ENCODE peak calls at places on chromosomes 6 and 20, in nine cellular contexts. F is upper lobe of right lung, X is A549, Q is heart left ventricle, E is AG04449, D is H1, R is mammary epithelial cell, O is coronary artery, Z is AG04450. Y is an unnamed sample.

GRCh38 chr20:38186788-38187221 is 21.7 kb upstream of the TGM2 start:
- DNase-seq in O (no peak), Q (no peak), E (no peak), Z (no peak), X (no peak), D (no peak), F (no peak), R (peak; percentile 80), Y (peak; percentile 19)

GRCh38 chr6:113047148-113047547 is 700.0 kb downstream of the RFPL4B start:
- DNase-seq in D (no peak), X (no peak), R (no peak), E (no peak), F (no peak), Z (peak; percentile 23), Q (no peak), O (no peak), Y (peak; percentile 15)

GRCh38 chr6:5766260-5766659 is 240.5 kb downstream of the NRN1 start:
- DNase-seq in D (no peak), O (no peak), E (no peak), Q (no peak), Z (no peak), X (no peak), F (no peak), R (no peak), Y (no peak)

GRCh38 chr6:170180671-170181337 is 110.1 kb downstream of the DLL1 start:
- DNase-seq in F (no peak), Q (no peak), Z (no peak), X (no peak), O (peak; percentile 52), D (peak; percentile 31), E (no peak), R (no peak), Y (no peak)

GRCh38 chr6:138226701-138227315 is 8.5 kb upstream of the PBOV1 start:
- DNase-seq in Z (no peak), E (no peak), X (no peak), D (no peak), R (no peak), Q (no peak), O (no peak), F (no peak), Y (no peak)

GRCh38 chr20:47622118-47622665 is 120.5 kb downstream of the NCOA3 start:
- DNase-seq in E (no peak), X (no peak), D (no peak), R (no peak), Q (no peak), F (no peak), O (no peak), Z (no peak), Y (no peak)

GRCh38 chr6:23559587-23560343 is 566.2 kb upstream of the NRSN1 start:
- DNase-seq in X (no peak), Z (no peak), R (no peak), E (no peak), Q (no peak), O (no peak), F (no peak), D (no peak), Y (no peak)

GRCh38 chr6:108714012-108714773 is 134.0 kb upstream of the ARMC2 start:
- DNase-seq in E (no peak), F (no peak), Z (no peak), D (no peak), R (no peak), X (no peak), Q (no peak), O (no peak), Y (peak; percentile 72)

GRCh38 chr20:37868998-37869861 is 33.7 kb upstream of the VSTM2L start:
- DNase-seq in E (no peak), O (no peak), R (no peak), Q (no peak), X (no peak), F (peak; percentile 46), Z (no peak), D (peak; percentile 64), Y (no peak)

GRCh38 chr6:22877946-22878705 is 308.8 kb downstream of the HDGFL1 start:
- DNase-seq in O (no peak), Z (peak; percentile 74), Q (no peak), R (no peak), D (no peak), E (peak; percentile 97), F (no peak), X (no peak), Y (peak; percentile 90)

GRCh38 chr20:59765599-59766177 is 161.3 kb downstream of the PHACTR3 start:
- DNase-seq in F (no peak), Q (no peak), E (no peak), Z (no peak), D (no peak), R (peak; percentile 24), X (no peak), O (no peak), Y (no peak)

GRCh38 chr6:75220365-75220764 is 14.5 kb upstream of the COL12A1 start:
- DNase-seq in F (no peak), D (no peak), X (no peak), Z (no peak), Q (no peak), O (no peak), R (no peak), E (no peak), Y (no peak)

GRCh38 chr20:64038252-64038578 is 2.2 kb downstream of the C20orf204 start:
- DNase-seq in O (no peak), X (no peak), F (no peak), D (no peak), R (no peak), E (no peak), Q (no peak), Z (no peak), Y (no peak)
- TF ChIP-seq CTCF in O (no peak), X (no peak), F (no peak), D (no peak), R (no peak), E (no peak), Q (no peak), Z (no peak), Y (no peak)

GRCh38 chr20:62522748-62523396 is 47.1 kb upstream of the GATA5 start:
- DNase-seq in R (no peak), Q (no peak), D (no peak), F (no peak), Z (no peak), O (no peak), X (no peak), E (no peak), Y (no peak)

GRCh38 chr20:62525014-62525413 is 49.2 kb upstream of the GATA5 start:
- DNase-seq in Q (no peak), O (no peak), D (no peak), R (no peak), E (no peak), Z (no peak), X (no peak), F (no peak), Y (no peak)

GRCh38 chr20:62527781-62528180 is 52.0 kb upstream of the GATA5 start:
- DNase-seq in E (no peak), D (no peak), F (no peak), Z (no peak), R (no peak), O (no peak), Q (no peak), X (no peak), Y (no peak)

GRCh38 chr20:62523473-62524203 is 47.8 kb upstream of the GATA5 start:
- DNase-seq in F (no peak), Q (no peak), D (no peak), E (no peak), Z (no peak), O (no peak), X (no peak), R (no peak), Y (no peak)

DNA sequence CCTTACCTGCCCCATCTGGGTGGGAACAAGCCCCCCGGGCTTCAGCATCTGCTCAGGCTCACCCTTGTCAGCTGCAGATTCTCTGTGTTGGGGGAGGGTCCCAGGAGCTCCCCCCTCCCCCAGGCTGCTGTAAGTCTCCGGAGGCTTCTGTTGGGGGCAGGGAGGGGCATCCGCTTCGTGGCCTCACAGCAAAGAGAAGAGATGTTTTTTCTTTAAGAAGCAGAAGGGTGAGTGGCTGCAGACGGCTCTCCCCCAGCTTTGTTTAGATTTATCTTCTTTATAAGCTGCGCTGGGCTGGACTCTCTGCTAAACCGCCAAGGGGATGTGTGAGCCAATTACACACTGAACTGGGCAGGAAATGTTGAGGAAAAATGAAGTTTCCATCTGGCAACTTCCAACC is 48.7 kb upstream of the GATA5 start:
- DNase-seq in R (no peak), X (no peak), D (no peak), Z (no peak), F (no peak), E (no peak), Q (no peak), O (no peak), Y (no peak)
- H3K4me3 ChIP-seq in R (no peak overlapping the region), X (no peak overlapping the region), D (peak overlapping the region; percentile 29), Z (no peak overlapping the region), F (no peak overlapping the region), E (no peak overlapping the region), Q (no peak overlapping the region), O (no peak overlapping the region), Y (no peak overlapping the region)

GRCh38 chr6:117561128-117561527 is 41.2 kb downstream of the GOPC start:
- DNase-seq in Q (no peak), D (no peak), F (no peak), R (no peak), X (no peak), E (no peak), O (no peak), Z (no peak), Y (no peak)
- TF ChIP-seq CTCF in Q (no peak), D (no peak), F (no peak), R (no peak), X (no peak), E (no peak), O (no peak), Z (no peak), Y (no peak)

GRCh38 chr20:61814726-61815125 is 251.0 kb downstream of the TAF4 start:
- DNase-seq in F (no peak), O (no peak), D (no peak), Q (no peak), X (no peak), E (no peak), R (no peak), Z (no peak), Y (no peak)

GRCh38 chr20:61815176-61815575 is 250.5 kb downstream of the TAF4 start:
- DNase-seq in X (no peak), R (no peak), D (no peak), Z (no peak), O (no peak), F (no peak), Q (no peak), E (no peak), Y (no peak)

GRCh38 chr20:61812771-61813485 is 252.8 kb downstream of the TAF4 start:
- DNase-seq in O (no peak), R (peak; percentile 71), X (no peak), D (no peak), F (no peak), Q (no peak), E (no peak), Z (no peak), Y (no peak)

GRCh38 chr20:61813791-61814190 is 251.9 kb downstream of the TAF4 start:
- DNase-seq in Q (no peak), O (no peak), R (no peak), E (no peak), X (no peak), Z (no peak), D (no peak), F (no peak), Y (no peak)

DNA sequence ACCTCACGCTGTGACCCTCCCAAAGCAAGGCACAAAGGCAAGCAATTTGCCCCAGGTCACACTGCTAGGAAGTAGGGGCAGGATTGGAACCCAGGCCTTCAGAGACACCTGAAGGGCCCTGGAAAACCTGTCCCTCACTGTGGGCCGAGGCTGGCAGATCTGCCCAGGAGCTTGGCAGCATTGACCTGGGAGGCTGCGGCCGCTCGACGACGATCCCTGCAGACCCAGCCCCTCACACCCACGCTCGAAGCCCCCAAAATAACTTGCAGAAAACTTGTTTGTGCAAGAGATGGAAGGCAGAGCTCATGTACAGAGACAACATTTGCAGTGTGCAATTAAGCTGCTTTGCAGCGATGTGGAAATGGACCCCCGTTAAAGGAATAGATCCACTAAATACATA is 251.4 kb downstream of the TAF4 start:
- DNase-seq in X (no peak), R (no peak), E (no peak), F (no peak), O (no peak), D (no peak), Q (no peak), Z (no peak), Y (no peak)
- H3K4me3 ChIP-seq in X (no peak overlapping the region), R (no peak overlapping the region), E (no peak overlapping the region), F (no peak overlapping the region), O (no peak overlapping the region), D (no peak overlapping the region), Q (no peak overlapping the region), Z (no peak overlapping the region), Y (no peak overlapping the region)